ENCODE peak calls at places on chromosomes 1 and 21, in ten cellular contexts. One of them, this sample, is unnamed.

GRCh38 chr1:67723620-67724019 is 38.6 kb downstream of the GADD45A start:
- DNase-seq in IMR-90: peak; percentile 73
- DNase-seq in uterus: no peak
- DNase-seq in suprapubic skin: no peak
- DNase-seq in heart left ventricle: no peak
- DNase-seq in Peyer's patch: no peak
- DNase-seq in spleen: no peak
- DNase-seq in body of pancreas: no peak
- DNase-seq in transverse colon: no peak
- DNase-seq in stomach: no peak
- DNase-seq in this sample: peak; percentile 97

GRCh38 chr1:205497351-205497750 is 7.1 kb upstream of the CDK18 start:
- DNase-seq in IMR-90: no peak
- DNase-seq in uterus: no peak
- DNase-seq in suprapubic skin: no peak
- DNase-seq in heart left ventricle: no peak
- DNase-seq in Peyer's patch: no peak
- DNase-seq in spleen: no peak
- DNase-seq in body of pancreas: no peak
- DNase-seq in transverse colon: no peak
- DNase-seq in stomach: peak; percentile 79
- DNase-seq in this sample: no peak

GRCh38 chr1:203905275-203905674 is 43.9 kb downstream of the SNRPE start:
- DNase-seq in IMR-90: no peak
- DNase-seq in uterus: no peak
- DNase-seq in suprapubic skin: no peak
- DNase-seq in heart left ventricle: no peak
- DNase-seq in Peyer's patch: no peak
- DNase-seq in spleen: no peak
- DNase-seq in body of pancreas: no peak
- DNase-seq in transverse colon: no peak
- DNase-seq in stomach: no peak
- DNase-seq in this sample: no peak

GRCh38 chr1:225888898-225889690 is at the start of gene LEFTY1:
- DNase-seq in IMR-90: no peak
- DNase-seq in uterus: no peak
- DNase-seq in suprapubic skin: no peak
- DNase-seq in heart left ventricle: peak; percentile 45
- DNase-seq in Peyer's patch: no peak
- DNase-seq in spleen: no peak
- DNase-seq in body of pancreas: peak; percentile 56
- DNase-seq in transverse colon: peak; percentile 73
- DNase-seq in stomach: no peak
- DNase-seq in this sample: no peak

GRCh38 chr1:183778006-183778405 is 26.9 kb upstream of the RGL1 start:
- DNase-seq in IMR-90: peak; percentile 26
- DNase-seq in uterus: no peak
- DNase-seq in suprapubic skin: no peak
- DNase-seq in heart left ventricle: no peak
- DNase-seq in Peyer's patch: no peak
- DNase-seq in spleen: no peak
- DNase-seq in body of pancreas: no peak
- DNase-seq in transverse colon: no peak
- DNase-seq in stomach: no peak
- DNase-seq in this sample: no peak

GRCh38 chr1:29638281-29638680 is 402.0 kb downstream of the PTPRU start:
- DNase-seq in IMR-90: no peak
- DNase-seq in uterus: no peak
- DNase-seq in suprapubic skin: no peak
- DNase-seq in heart left ventricle: no peak
- DNase-seq in Peyer's patch: peak; percentile 3
- DNase-seq in spleen: no peak
- DNase-seq in body of pancreas: no peak
- DNase-seq in transverse colon: no peak
- DNase-seq in stomach: no peak
- DNase-seq in this sample: no peak

GRCh38 chr1:223230161-223230881 is 87.3 kb upstream of the TLR5 start:
- DNase-seq in IMR-90: peak; percentile 93
- DNase-seq in uterus: no peak
- DNase-seq in suprapubic skin: no peak
- DNase-seq in heart left ventricle: no peak
- DNase-seq in Peyer's patch: no peak
- DNase-seq in spleen: no peak
- DNase-seq in body of pancreas: no peak
- DNase-seq in transverse colon: no peak
- DNase-seq in stomach: no peak
- DNase-seq in this sample: no peak

GRCh38 chr1:233487415-233487814 is 126.5 kb upstream of the KCNK1 start:
- DNase-seq in IMR-90: no peak
- DNase-seq in uterus: no peak
- DNase-seq in suprapubic skin: no peak
- DNase-seq in heart left ventricle: no peak
- DNase-seq in Peyer's patch: no peak
- DNase-seq in spleen: no peak
- DNase-seq in body of pancreas: no peak
- DNase-seq in transverse colon: no peak
- DNase-seq in stomach: no peak
- DNase-seq in this sample: no peak

GRCh38 chr1:98975825-98976224 is 28.8 kb downstream of the PLPPR5 start:
- DNase-seq in IMR-90: peak; percentile 23
- DNase-seq in uterus: no peak
- DNase-seq in suprapubic skin: no peak
- DNase-seq in heart left ventricle: no peak
- DNase-seq in Peyer's patch: no peak
- DNase-seq in spleen: no peak
- DNase-seq in body of pancreas: no peak
- DNase-seq in transverse colon: no peak
- DNase-seq in stomach: no peak
- DNase-seq in this sample: no peak

GRCh38 chr1:117162806-117163205 is 41.3 kb upstream of the TRIM45 start:
- DNase-seq in IMR-90: no peak
- DNase-seq in uterus: no peak
- DNase-seq in suprapubic skin: no peak
- DNase-seq in heart left ventricle: no peak
- DNase-seq in Peyer's patch: no peak
- DNase-seq in spleen: no peak
- DNase-seq in body of pancreas: no peak
- DNase-seq in transverse colon: no peak
- DNase-seq in stomach: no peak
- DNase-seq in this sample: no peak

GRCh38 chr1:2789164-2789985 is 12.1 kb downstream of the TTC34 start:
- DNase-seq in IMR-90: no peak
- DNase-seq in uterus: no peak
- DNase-seq in suprapubic skin: peak; percentile 50
- DNase-seq in heart left ventricle: peak; percentile 12
- DNase-seq in Peyer's patch: no peak
- DNase-seq in spleen: peak; percentile 47
- DNase-seq in body of pancreas: no peak
- DNase-seq in transverse colon: no peak
- DNase-seq in stomach: no peak
- DNase-seq in this sample: no peak

GRCh38 chr1:82836246-82836645 is 1035.5 kb downstream of the ADGRL2 start:
- DNase-seq in IMR-90: no peak
- DNase-seq in uterus: no peak
- DNase-seq in suprapubic skin: no peak
- DNase-seq in heart left ventricle: no peak
- DNase-seq in Peyer's patch: no peak
- DNase-seq in spleen: no peak
- DNase-seq in body of pancreas: no peak
- DNase-seq in transverse colon: no peak
- DNase-seq in stomach: no peak
- DNase-seq in this sample: no peak

GRCh38 chr1:24463756-24464377 is 38.8 kb upstream of the RCAN3 start:
- DNase-seq in IMR-90: no peak
- DNase-seq in uterus: no peak
- DNase-seq in suprapubic skin: no peak
- DNase-seq in heart left ventricle: no peak
- DNase-seq in Peyer's patch: no peak
- DNase-seq in spleen: no peak
- DNase-seq in body of pancreas: no peak
- DNase-seq in transverse colon: no peak
- DNase-seq in stomach: no peak
- DNase-seq in this sample: no peak

GRCh38 chr1:235883261-235883927 is 16.7 kb upstream of the LYST start:
- DNase-seq in IMR-90: peak; percentile 97
- DNase-seq in uterus: peak; percentile 84
- DNase-seq in suprapubic skin: peak; percentile 95
- DNase-seq in heart left ventricle: peak; percentile 90
- DNase-seq in Peyer's patch: peak; percentile 47
- DNase-seq in spleen: no peak
- DNase-seq in body of pancreas: peak; percentile 89
- DNase-seq in transverse colon: peak; percentile 76
- DNase-seq in stomach: peak; percentile 92
- DNase-seq in this sample: peak; percentile 39

GRCh38 chr1:42164551-42165420 is at the start of gene GUCA2A:
- DNase-seq in IMR-90: no peak
- DNase-seq in uterus: no peak
- DNase-seq in suprapubic skin: no peak
- DNase-seq in heart left ventricle: no peak
- DNase-seq in Peyer's patch: no peak
- DNase-seq in spleen: no peak
- DNase-seq in body of pancreas: no peak
- DNase-seq in transverse colon: peak; percentile 76
- DNase-seq in stomach: no peak
- DNase-seq in this sample: no peak

GRCh38 chr1:42168397-42168682 is 3.8 kb upstream of the GUCA2A start:
- DNase-seq in IMR-90: no peak
- DNase-seq in uterus: no peak
- DNase-seq in suprapubic skin: no peak
- DNase-seq in heart left ventricle: no peak
- DNase-seq in Peyer's patch: no peak
- DNase-seq in spleen: no peak
- DNase-seq in body of pancreas: no peak
- DNase-seq in transverse colon: peak; percentile 8
- DNase-seq in stomach: no peak
- DNase-seq in this sample: no peak

GRCh38 chr1:42165511-42166210 is 1.1 kb upstream of the GUCA2A start:
- DNase-seq in IMR-90: peak; percentile 31
- DNase-seq in uterus: no peak
- DNase-seq in suprapubic skin: no peak
- DNase-seq in heart left ventricle: peak; percentile 82
- DNase-seq in Peyer's patch: no peak
- DNase-seq in spleen: peak; percentile 83
- DNase-seq in body of pancreas: peak; percentile 80
- DNase-seq in transverse colon: peak; percentile 94
- DNase-seq in stomach: peak; percentile 89
- DNase-seq in this sample: peak; percentile 9

GRCh38 chr1:42168798-42169197 is 4.3 kb upstream of the GUCA2A start:
- DNase-seq in IMR-90: no peak
- DNase-seq in uterus: no peak
- DNase-seq in suprapubic skin: no peak
- DNase-seq in heart left ventricle: no peak
- DNase-seq in Peyer's patch: no peak
- DNase-seq in spleen: no peak
- DNase-seq in body of pancreas: no peak
- DNase-seq in transverse colon: peak; percentile 8
- DNase-seq in stomach: no peak
- DNase-seq in this sample: no peak

GRCh38 chr1:42167611-42168396 is 3.3 kb upstream of the GUCA2A start:
- DNase-seq in IMR-90: no peak
- DNase-seq in uterus: no peak
- DNase-seq in suprapubic skin: no peak
- DNase-seq in heart left ventricle: no peak
- DNase-seq in Peyer's patch: no peak
- DNase-seq in spleen: no peak
- DNase-seq in body of pancreas: no peak
- DNase-seq in transverse colon: peak; percentile 65
- DNase-seq in stomach: no peak
- DNase-seq in this sample: no peak
- H3K4me1 ChIP-seq in IMR-90: peaks cover 3% of the 10 kb centered on the region
- H3K4me1 ChIP-seq in uterus: no peaks in the 10 kb centered on the region
- H3K4me1 ChIP-seq in suprapubic skin: peaks cover 49% of the 10 kb centered on the region
- H3K4me1 ChIP-seq in heart left ventricle: peaks cover 25% of the 10 kb centered on the region
- H3K4me1 ChIP-seq in Peyer's patch: peaks cover 8% of the 10 kb centered on the region
- H3K4me1 ChIP-seq in spleen: peaks cover 69% of the 10 kb centered on the region
- H3K4me1 ChIP-seq in body of pancreas: peaks cover 49% of the 10 kb centered on the region
- H3K4me1 ChIP-seq in transverse colon: peaks cover 16% of the 10 kb centered on the region
- H3K4me1 ChIP-seq in stomach: peaks cover 28% of the 10 kb centered on the region
- H3K4me1 ChIP-seq in this sample: peaks cover 9% of the 10 kb centered on the region

DNA sequence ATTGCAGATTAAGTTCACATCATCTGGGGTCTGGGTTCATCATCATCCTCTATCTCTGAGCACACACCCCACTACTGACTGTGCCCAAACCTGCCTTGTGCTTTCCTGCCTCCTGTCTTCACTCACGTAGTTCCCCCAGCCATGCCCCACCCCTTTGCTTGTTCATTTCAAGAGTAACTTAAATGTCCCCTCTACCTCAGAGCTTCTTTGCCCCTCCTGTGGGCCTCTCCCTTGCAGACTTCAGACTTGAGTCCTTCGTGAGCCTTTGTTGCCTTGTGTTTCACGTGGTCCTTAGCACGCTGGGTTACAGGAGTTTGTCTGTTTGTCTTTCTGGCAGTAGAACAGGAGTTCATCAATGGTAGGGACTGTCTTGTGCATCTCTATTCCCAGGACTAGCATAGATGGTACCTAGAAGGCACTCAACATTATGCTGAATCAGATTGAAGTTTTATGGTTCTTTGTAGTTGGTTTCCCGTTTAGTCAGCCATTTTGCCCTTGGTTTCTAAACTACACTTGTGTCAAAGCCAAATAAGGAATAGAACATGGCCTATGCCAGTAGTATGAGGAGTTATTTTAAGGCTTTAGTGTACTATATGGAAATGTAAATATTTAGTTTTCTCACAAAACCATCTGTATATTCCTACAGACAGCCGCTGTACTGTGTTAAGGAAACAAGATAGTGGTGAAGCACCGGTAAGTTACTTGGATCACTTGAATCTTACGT is 86.2 kb downstream of the TTC3 start:
- DNase-seq in IMR-90: peak; percentile 76
- DNase-seq in uterus: no peak
- DNase-seq in suprapubic skin: no peak
- DNase-seq in heart left ventricle: no peak
- DNase-seq in Peyer's patch: no peak
- DNase-seq in spleen: no peak
- DNase-seq in body of pancreas: no peak
- DNase-seq in transverse colon: no peak
- DNase-seq in stomach: no peak
- DNase-seq in this sample: no peak
- TF ChIP-seq POLR2A in IMR-90: no peak
- TF ChIP-seq POLR2A in uterus: no peak
- TF ChIP-seq POLR2A in suprapubic skin: no peak
- TF ChIP-seq POLR2A in heart left ventricle: no peak
- TF ChIP-seq POLR2A in Peyer's patch: no peak
- TF ChIP-seq POLR2A in spleen: no peak
- TF ChIP-seq POLR2A in body of pancreas: no peak
- TF ChIP-seq POLR2A in transverse colon: no peak
- TF ChIP-seq POLR2A in stomach: no peak
- TF ChIP-seq POLR2A in this sample: no peak

GRCh38 chr21:45003331-45004058 is 63.7 kb downstream of the SLX9 start:
- DNase-seq in IMR-90: no peak
- DNase-seq in uterus: peak; percentile 11
- DNase-seq in suprapubic skin: peak; percentile 57
- DNase-seq in heart left ventricle: peak; percentile 28
- DNase-seq in Peyer's patch: no peak
- DNase-seq in spleen: peak; percentile 63
- DNase-seq in body of pancreas: no peak
- DNase-seq in transverse colon: peak; percentile 4
- DNase-seq in stomach: no peak
- DNase-seq in this sample: no peak
- H3K4me1 ChIP-seq in IMR-90: peaks cover 3% of the 10 kb centered on the region
- H3K4me1 ChIP-seq in uterus: no peaks in the 10 kb centered on the region
- H3K4me1 ChIP-seq in suprapubic skin: peaks cover 23% of the 10 kb centered on the region
- H3K4me1 ChIP-seq in heart left ventricle: peaks cover 3% of the 10 kb centered on the region
- H3K4me1 ChIP-seq in Peyer's patch: no peaks in the 10 kb centered on the region
- H3K4me1 ChIP-seq in spleen: peaks cover 50% of the 10 kb centered on the region
- H3K4me1 ChIP-seq in body of pancreas: no peaks in the 10 kb centered on the region
- H3K4me1 ChIP-seq in transverse colon: no peaks in the 10 kb centered on the region
- H3K4me1 ChIP-seq in stomach: peaks cover 17% of the 10 kb centered on the region
- H3K4me1 ChIP-seq in this sample: peaks cover 17% of the 10 kb centered on the region

GRCh38 chr21:42010507-42011493 is 640 bp upstream of the ZBTB21 start:
- DNase-seq in IMR-90: no peak
- DNase-seq in uterus: peak; percentile 29
- DNase-seq in suprapubic skin: peak; percentile 82
- DNase-seq in heart left ventricle: no peak
- DNase-seq in Peyer's patch: peak; percentile 41
- DNase-seq in spleen: peak; percentile 95
- DNase-seq in body of pancreas: peak; percentile 32
- DNase-seq in transverse colon: peak; percentile 48
- DNase-seq in stomach: no peak
- DNase-seq in this sample: peak; percentile 21
- TF ChIP-seq POLR2A in IMR-90: peak; percentile 48
- TF ChIP-seq POLR2A in uterus: no peak
- TF ChIP-seq POLR2A in suprapubic skin: no peak
- TF ChIP-seq POLR2A in heart left ventricle: no peak
- TF ChIP-seq POLR2A in Peyer's patch: peak; percentile 28
- TF ChIP-seq POLR2A in spleen: no peak
- TF ChIP-seq POLR2A in body of pancreas: no peak
- TF ChIP-seq POLR2A in transverse colon: peak; percentile 7
- TF ChIP-seq POLR2A in stomach: no peak
- TF ChIP-seq POLR2A in this sample: no peak

This sample was measured in endothelial cell of umbilical vein.